ENCODE peak calls at places on chromosomes 7 and 10, in eight cellular contexts. F is RPMI8226; D is effector memory CD8-positive, alpha-beta T cell; E is cardiac fibroblast; I is hypothalamus; A is GM10248; B is A673; R is globus pallidus. K is an unnamed sample.

GRCh38 chr10:117653170-117653515 is 110.6 kb downstream of the EMX2 start:
- DNase-seq in E (peak; percentile 79), R (no peak), A (peak; percentile 78), F (no peak), D (no peak), I (no peak), B (peak; percentile 4), K (no peak)

GRCh38 chr10:6473430-6473829 is 106.6 kb downstream of the PRKCQ start:
- DNase-seq in E (no peak), R (no peak), B (no peak), I (no peak), F (no peak), A (peak; percentile 38), D (peak; percentile 48), K (no peak)

GRCh38 chr7:157897686-157898085 is 560.9 kb downstream of the DNAJB6 start:
- DNase-seq in B (no peak), F (no peak), D (no peak), E (no peak), A (no peak), R (no peak), I (no peak), K (no peak)

GRCh38 chr10:98608417-98608816 is 161.7 kb upstream of the HPS1 start:
- DNase-seq in B (no peak), I (peak; percentile 19), R (peak; percentile 35), F (no peak), A (no peak), D (no peak), E (no peak), K (no peak)

GRCh38 chr7:1721047-1721687 is 51.1 kb downstream of the ELFN1 start:
- DNase-seq in R (no peak), B (no peak), I (no peak), F (no peak), A (no peak), E (peak; percentile 15), D (no peak), K (no peak)

GRCh38 chr10:102119417-102120141 is 589 bp downstream of the LDB1 start:
- DNase-seq in B (peak; percentile 64), F (peak; percentile 58), D (no peak), E (peak; percentile 68), I (peak; percentile 33), R (peak; percentile 70), A (peak; percentile 82), K (peak; percentile 62)

GRCh38 chr10:11270135-11270857 is 252.6 kb downstream of the CELF2 start:
- DNase-seq in A (peak; percentile 71), B (peak; percentile 69), I (peak; percentile 46), R (peak; percentile 56), D (peak; percentile 72), F (peak; percentile 80), E (peak; percentile 67), K (peak; percentile 88)

GRCh38 chr10:116629340-116629739 is 8.6 kb downstream of the PNLIPRP2 start:
- DNase-seq in D (no peak), I (no peak), F (no peak), A (no peak), B (no peak), R (no peak), E (no peak), K (no peak)

GRCh38 chr10:120634629-120635028 is 177.6 kb downstream of the PLPP4 start:
- DNase-seq in R (no peak), A (no peak), B (peak; percentile 2), E (no peak), F (no peak), I (no peak), D (no peak), K (peak; percentile 44)

GRCh38 chr10:69375307-69376151 is 41.2 kb downstream of the TACR2 start:
- DNase-seq in I (peak; percentile 41), R (no peak), B (peak; percentile 21), F (no peak), E (no peak), D (no peak), A (no peak), K (peak; percentile 75)

GRCh38 chr7:17134786-17135185 is 163.7 kb upstream of the AHR start:
- DNase-seq in F (no peak), A (peak; percentile 30), R (no peak), E (no peak), I (no peak), D (no peak), B (no peak), K (no peak)